ENCODE peak calls at places on chromosomes 5 and 9, in four cellular contexts. I, R, O and G are unnamed samples.
A peak's percentile ranks its signal among the peaks of the same experiment; 100 is the strongest.

GRCh38 chr5:149878371-149878770 is 66.2 kb downstream of the PDE6A start:
- DNase-seq in I (no peak), R (no peak), O (no peak), G (no peak)

GRCh38 chr9:115209601-115210306 is 91.8 kb upstream of the TNC start:
- DNase-seq in I (no peak), R (no peak), O (no peak), G (no peak)

GRCh38 chr5:137933491-137933911 is 44.2 kb downstream of the PKD2L2 start:
- DNase-seq in I (no peak), R (no peak), O (no peak), G (no peak)

GRCh38 chr5:126512451-126512850 is 82.6 kb downstream of the ALDH7A1 start:
- DNase-seq in I (no peak), R (no peak), O (no peak), G (no peak)

GRCh38 chr5:96300986-96301385 is 132.1 kb downstream of the PCSK1 start:
- DNase-seq in I (no peak), R (no peak), O (no peak), G (no peak)

GRCh38 chr5:93385665-93386064 is 195.4 kb downstream of the NR2F1-AS1 start:
- DNase-seq in I (no peak), R (no peak), O (no peak), G (no peak)

GRCh38 chr5:94153736-94154450 is 412.5 kb upstream of the POU5F2 start:
- DNase-seq in I (no peak), R (no peak), O (peak; percentile 38), G (no peak)

GRCh38 chr9:136901516-136902258 is 15.4 kb downstream of the TRAF2 start:
- DNase-seq in I (peak; percentile 41), R (no peak), O (no peak), G (no peak)

GRCh38 chr5:128253224-128253623 is 169.7 kb downstream of the SLC12A2 start:
- DNase-seq in I (no peak), R (no peak), O (no peak), G (no peak)

GRCh38 chr5:71013575-71013974 is 11.6 kb downstream of the NAIP start:
- DNase-seq in I (no peak), R (no peak), O (no peak), G (no peak)

GRCh38 chr5:109739741-109740140 is 50.0 kb downstream of the MAN2A1 start:
- DNase-seq in I (no peak), R (peak; percentile 36), O (no peak), G (peak; percentile 43)

GRCh38 chr5:32206799-32207634 is 32.9 kb upstream of the GOLPH3 start:
- DNase-seq in I (no peak), R (no peak), O (no peak), G (no peak)

GRCh38 chr5:118121258-118121657 is 867.1 kb downstream of the DTWD2 start:
- DNase-seq in I (no peak), R (no peak), O (no peak), G (no peak)

GRCh38 chr5:80125022-80125961 is 90.1 kb downstream of the THBS4 start:
- DNase-seq in I (no peak), R (no peak), O (no peak), G (no peak)

GRCh38 chr5:9343146-9343850 is 202.6 kb downstream of the SEMA5A start:
- DNase-seq in I (no peak), R (no peak), O (no peak), G (no peak)

GRCh38 chr9:29397148-29397547 is 1823.9 kb upstream of the C9orf72 start:
- DNase-seq in I (no peak), R (no peak), O (no peak), G (no peak)

DNA sequence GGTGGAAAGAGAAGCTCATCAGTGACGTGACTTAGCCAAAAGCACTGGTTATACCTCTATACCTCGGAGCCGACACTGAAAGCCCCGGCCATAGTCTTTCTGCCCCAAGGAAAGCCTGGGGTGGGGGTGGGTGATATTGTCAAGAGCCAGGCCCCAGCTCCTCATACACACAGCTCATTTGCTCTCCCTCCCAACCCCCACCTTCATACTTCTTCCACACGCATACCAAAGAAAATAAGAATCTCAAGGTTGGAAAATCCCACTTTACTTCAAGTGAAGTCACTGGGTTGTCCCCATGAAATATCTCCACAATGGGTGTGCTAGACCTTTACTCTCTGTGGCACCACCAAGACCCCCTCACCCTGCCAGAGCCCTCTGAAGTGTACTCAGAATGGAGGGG is 27.1 kb upstream of the MGAT1 start:
- DNase-seq in I (no peak), R (no peak), O (no peak), G (no peak)
- H3K4me3 ChIP-seq in I (no peak overlapping the region), R (no peak overlapping the region), O (peak overlapping the region; percentile 91), G (no peak overlapping the region)

GRCh38 chr9:31140316-31140715 is 1244.1 kb upstream of the ACO1 start:
- DNase-seq in I (peak; percentile 12), R (peak; percentile 22), O (no peak), G (no peak)
- TF ChIP-seq CTCF in I (peak; percentile 26), R (peak; percentile 51), O (peak; percentile 21), G (no peak)

GRCh38 chr5:139764250-139764791 is 31.3 kb upstream of the PSD2 start:
- DNase-seq in I (no peak), R (peak; percentile 43), O (no peak), G (no peak)
- H3K4me3 ChIP-seq in I (no peak overlapping the region), R (no peak overlapping the region), O (no peak overlapping the region), G (no peak overlapping the region)

GRCh38 chr5:143968071-143968878 is 156.3 kb downstream of the HMHB1 start:
- DNase-seq in I (peak; percentile 22), R (peak; percentile 7), O (no peak), G (peak; percentile 27)
- TF ChIP-seq CTCF in I (peak; percentile 50), R (peak; percentile 48), O (peak; percentile 33), G (peak; percentile 50)

GRCh38 chr5:53180971-53181370 is 71.4 kb upstream of the MOCS2 start:
- DNase-seq in I (no peak), R (no peak), O (no peak), G (no peak)
- H3K4me3 ChIP-seq in I (no peak overlapping the region), R (no peak overlapping the region), O (no peak overlapping the region), G (no peak overlapping the region)

DNA sequence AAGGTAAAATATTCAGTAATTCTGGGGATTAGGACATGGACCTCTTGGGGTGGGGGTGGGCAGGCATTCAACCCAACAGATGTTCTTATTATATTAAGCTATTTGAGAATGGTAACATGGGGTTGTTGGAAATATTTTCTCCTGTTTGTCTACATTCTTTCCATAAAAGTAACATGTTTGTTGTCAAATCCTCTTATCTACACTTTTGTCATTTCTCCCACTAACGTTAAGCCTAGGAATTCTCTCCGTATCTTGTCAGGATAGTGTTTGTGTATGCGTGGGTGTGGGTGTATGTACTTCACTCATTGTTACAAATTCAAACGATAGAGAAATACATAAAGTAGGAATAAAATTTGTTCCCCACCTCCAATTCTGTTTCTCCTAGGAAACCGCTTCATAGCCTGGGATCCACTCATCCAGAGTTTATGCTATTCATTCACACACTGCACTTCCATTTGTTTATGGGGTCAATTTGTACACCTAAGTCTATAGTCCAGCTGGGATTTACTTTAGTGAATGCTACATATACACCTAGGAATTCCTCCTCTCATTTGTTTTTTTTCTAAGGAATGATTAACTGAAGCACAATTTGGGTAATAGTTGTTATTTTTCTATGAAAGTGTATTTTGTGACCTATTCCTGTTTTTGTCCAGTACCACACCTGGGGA is 216.8 kb downstream of the DCP2 start:
- DNase-seq in I (no peak), R (no peak), O (no peak), G (no peak)
- TF ChIP-seq CTCF in I (no peak), R (no peak), O (no peak), G (no peak)